ENCODE peak calls at places on chromosome X, in nine cellular contexts. X is nephron progenitor cell; D is cerebellar nuclear complex; Z is amygdala; P is memory B cell; C is GM13976; G is GM06990; A is activated T-cell treated with anti-CD3 and anti-CD28 coated beads, Interleukin-2, amount 50 U/mL, for 72 hours; O is A549. B is an unnamed sample.
A peak's percentile ranks its signal among the peaks of the same experiment; 100 is the strongest.

GRCh38 chrX:143121471-143121870 is 95.7 kb downstream of the SPANXN4 start:
- DNase-seq in X (no peak), D (no peak), Z (no peak), P (no peak), C (no peak), G (no peak), A (no peak), O (no peak), B (no peak)

GRCh38 chrX:153397256-153397960 is 3.7 kb downstream of the PNMA6E start:
- DNase-seq in X (no peak), D (no peak), Z (no peak), P (no peak), C (no peak), G (no peak), A (no peak), O (no peak), B (no peak)

GRCh38 chrX:39894626-39895025 is 203.1 kb downstream of the BCOR start:
- DNase-seq in X (no peak), D (no peak), Z (no peak), P (no peak), C (no peak), G (no peak), A (no peak), O (no peak), B (peak; percentile 30)

GRCh38 chrX:103310592-103311400 is at the start of gene BEX2:
- DNase-seq in X (peak; percentile 83), D (peak; percentile 3), Z (peak; percentile 20), P (peak; percentile 74), C (peak; percentile 75), G (peak; percentile 59), A (peak; percentile 88), O (peak; percentile 72), B (peak; percentile 35)

GRCh38 chrX:133045986-133046385 is 50.9 kb downstream of the USP26 start:
- DNase-seq in X (no peak), D (no peak), Z (no peak), P (no peak), C (no peak), G (no peak), A (no peak), O (no peak), B (peak; percentile 29)

GRCh38 chrX:12441376-12442128 is 303.3 kb downstream of the FRMPD4 start:
- DNase-seq in X (no peak), D (no peak), Z (no peak), P (no peak), C (no peak), G (no peak), A (no peak), O (no peak), B (no peak)

GRCh38 chrX:13721371-13721770 is 13.0 kb downstream of the TRAPPC2 start:
- DNase-seq in X (no peak), D (no peak), Z (no peak), P (no peak), C (no peak), G (no peak), A (no peak), O (no peak), B (no peak)

GRCh38 chrX:71181558-71181909 is 36.9 kb downstream of the NLGN3 start:
- DNase-seq in X (no peak), D (no peak), Z (no peak), P (peak; percentile 39), C (no peak), G (no peak), A (peak; percentile 48), O (no peak), B (no peak)

GRCh38 chrX:45710081-45710801 is 509.6 kb upstream of the DIPK2B start:
- DNase-seq in X (no peak), D (no peak), Z (no peak), P (no peak), C (peak; percentile 15), G (peak; percentile 66), A (peak; percentile 77), O (peak; percentile 5), B (peak; percentile 44)

GRCh38 chrX:21840199-21840557 is 761 bp downstream of the MBTPS2 start:
- DNase-seq in X (no peak), D (no peak), Z (no peak), P (no peak), C (no peak), G (no peak), A (peak; percentile 36), O (no peak), B (peak; percentile 10)

GRCh38 chrX:65407157-65407626 is 127.4 kb downstream of the LAS1L start:
- DNase-seq in X (no peak), D (no peak), Z (no peak), P (no peak), C (no peak), G (peak; percentile 3), A (peak; percentile 28), O (no peak), B (no peak)

GRCh38 chrX:150155396-150156048 is 207.6 kb upstream of the MAMLD1 start:
- DNase-seq in X (no peak), D (no peak), Z (no peak), P (no peak), C (no peak), G (no peak), A (no peak), O (peak; percentile 28), B (peak; percentile 4)

GRCh38 chrX:133698298-133698697 is 283.0 kb upstream of the GPC4 start:
- DNase-seq in X (no peak), D (no peak), Z (no peak), P (no peak), C (no peak), G (no peak), A (no peak), O (no peak), B (peak; percentile 44)

GRCh38 chrX:1536712-1537030 is 314 bp downstream of the P2RY8 start:
- DNase-seq in X (no peak), D (no peak), Z (no peak), P (no peak), C (no peak), G (no peak), A (no peak), O (no peak), B (no peak)

GRCh38 chrX:110568396-110568795 is 209.7 kb downstream of the RTL9 start:
- DNase-seq in X (no peak), D (no peak), Z (no peak), P (no peak), C (no peak), G (no peak), A (no peak), O (no peak), B (no peak)